ENCODE peak calls at places on chromosomes 2 and 18, in four cellular contexts. M, O, X and Q are unnamed samples.

GRCh38 chr2:113103958-113104627 is 23.3 kb upstream of the IL1RN start:
- DNase-seq in M (no peak), O (no peak), X (no peak), Q (no peak)

GRCh38 chr2:117056376-117056748 is 758.1 kb upstream of the DDX18 start:
- DNase-seq in M (no peak), O (no peak), X (no peak), Q (no peak)

GRCh38 chr2:237441605-237442004 is 27.6 kb upstream of the COL6A3 start:
- DNase-seq in M (peak), O (no peak), X (no peak), Q (peak)

GRCh38 chr2:74373189-74373588 is 6.9 kb downstream of the DCTN1 start:
- DNase-seq in M (peak), O (no peak), X (no peak), Q (peak)

GRCh38 chr2:217314021-217314460 is 454.2 kb upstream of the TNP1 start:
- DNase-seq in M (no peak), O (no peak), X (no peak), Q (no peak)

GRCh38 chr2:118510807-118511206 is 336.6 kb downstream of the EN1 start:
- DNase-seq in M (no peak), O (no peak), X (no peak), Q (no peak)

GRCh38 chr18:49764032-49764431 is 49.3 kb downstream of the ACAA2 start:
- DNase-seq in M (no peak), O (no peak), X (no peak), Q (peak)

GRCh38 chr2:40178971-40179370 is 272.9 kb downstream of the SLC8A1 start:
- DNase-seq in M (no peak), O (no peak), X (no peak), Q (no peak)

GRCh38 chr18:22197668-22198067 is 28.3 kb downstream of the GATA6 start:
- DNase-seq in M (no peak), O (no peak), X (no peak), Q (no peak)

GRCh38 chr18:7464245-7464966 is 102.7 kb upstream of the PTPRM start:
- DNase-seq in M (no peak), O (no peak), X (no peak), Q (no peak)

GRCh38 chr2:677056-677949 is at the start of gene TMEM18:
- DNase-seq in M (peak), O (peak), X (peak), Q (peak)

GRCh38 chr2:69797836-69798465 is 31.5 kb upstream of the GMCL1 start:
- DNase-seq in M (peak), O (no peak), X (no peak), Q (peak)

GRCh38 chr2:112137516-112138142 is 556 bp upstream of the FBLN7 start:
- DNase-seq in M (peak), O (no peak), X (no peak), Q (peak)

GRCh38 chr2:73112026-73112912 is 479 bp downstream of the RAB11FIP5 start:
- DNase-seq in M (peak), O (peak), X (peak), Q (peak)

GRCh38 chr18:3449702-3450357 is at the start of gene TGIF1:
- DNase-seq in M (peak), O (peak), X (no peak), Q (peak)

GRCh38 chr2:72916743-72917137 is 579 bp upstream of the EMX1 start:
- DNase-seq in M (no peak), O (no peak), X (no peak), Q (no peak)